ENCODE peak calls at places on chromosomes 11 and 22, in ten cellular contexts. U is putamen; R is GM10248; A is AG08395; Y is CD8-positive, alpha-beta memory T cell; E is COR-L47; T is neural crest cell; J is stimulated activated CD8-positive, alpha-beta memory T cell treated with anti-CD3 and anti-CD28 coated beads, Interleukin-7, amount 100 ng/mL, for 1 hour; N is mammary epithelial cell; B is activated T-helper 9 cell treated with anti-CD3 and anti-CD28 coated beads, Interleukin-2, amount 50 U/mL, for 16 hours. I is an unnamed sample.

GRCh38 chr22:32612834-32613233 is 138.2 kb downstream of the FBXO7 start:
- DNase-seq in U (no peak), R (no peak), A (no peak), Y (no peak), E (no peak), T (no peak), J (no peak), N (no peak), B (no peak), I (no peak)

GRCh38 chr11:5369793-5370192 is 13.8 kb upstream of the OR51M1 start:
- DNase-seq in U (no peak), R (peak), A (peak), Y (no peak), E (no peak), T (no peak), J (no peak), N (no peak), B (no peak), I (peak)

GRCh38 chr22:29081499-29082236 is 8.8 kb downstream of the KREMEN1 start:
- DNase-seq in U (no peak), R (no peak), A (no peak), Y (no peak), E (no peak), T (no peak), J (no peak), N (no peak), B (no peak), I (no peak)

GRCh38 chr11:115322553-115323203 is 181.5 kb downstream of the CADM1 start:
- DNase-seq in U (no peak), R (no peak), A (no peak), Y (no peak), E (no peak), T (no peak), J (no peak), N (no peak), B (no peak), I (no peak)

GRCh38 chr11:36619502-36619901 is 21.5 kb upstream of the RAG2 start:
- DNase-seq in U (no peak), R (no peak), A (no peak), Y (no peak), E (no peak), T (no peak), J (no peak), N (no peak), B (no peak), I (no peak)

GRCh38 chr11:129383060-129383459 is 7.4 kb downstream of the BARX2 start:
- DNase-seq in U (no peak), R (no peak), A (no peak), Y (no peak), E (no peak), T (no peak), J (no peak), N (no peak), B (no peak), I (no peak)

GRCh38 chr11:125364085-125364822 is 131.8 kb downstream of the FEZ1 start:
- DNase-seq in U (no peak), R (no peak), A (peak), Y (no peak), E (no peak), T (no peak), J (no peak), N (peak), B (no peak), I (no peak)

GRCh38 chr11:131668867-131669780 is 298.7 kb downstream of the NTM start:
- DNase-seq in U (peak), R (peak), A (peak), Y (no peak), E (peak), T (peak), J (no peak), N (peak), B (no peak), I (peak)

GRCh38 chr22:18033204-18033998 is 9.0 kb upstream of the MICAL3 start:
- DNase-seq in U (no peak), R (no peak), A (peak), Y (no peak), E (no peak), T (no peak), J (no peak), N (no peak), B (no peak), I (no peak)

I was measured in GM19239.